ENCODE peak calls at places on chromosomes 4 and X, in ten cellular contexts. A is fibroblast of lung; U is cardiac muscle cell; L is pancreas; B is right atrium auricular region; O is left lung; I is CD8-positive, alpha-beta T cell; Y is HepG2; N is mucosa of descending colon; P is upper lobe of right lung. W is an unnamed sample. For H3K4me1, the result is how much of the 10 kb centered on the place peaks cover.

GRCh38 chrX:10404435-10404834 is 215.9 kb downstream of the MID1 start:
- DNase-seq in U (peak), A (peak), Y (no peak), I (no peak), N (no peak), B (no peak), O (no peak), P (no peak), L (no peak), W (no peak)

GRCh38 chrX:55008571-55009358 is 8.6 kb downstream of the APEX2 start:
- DNase-seq in U (peak), O (no peak), L (no peak), B (no peak), Y (no peak), A (no peak), I (no peak), P (no peak), N (no peak), W (peak)

GRCh38 chr4:84782517-84782916 is 184.0 kb downstream of the WDFY3 start:
- DNase-seq in O (no peak), I (no peak), Y (no peak), N (no peak), B (no peak), U (no peak), A (no peak), L (no peak), P (no peak), W (no peak)

GRCh38 chrX:2371026-2371778 is 129.6 kb downstream of the DHRSX start:
- DNase-seq in U (peak), Y (no peak), B (no peak), L (no peak), N (no peak), O (no peak), P (no peak), I (no peak), A (peak), W (no peak)

GRCh38 chrX:139642241-139642927 is 65.6 kb downstream of the MCF2 start:
- DNase-seq in O (no peak), N (no peak), P (no peak), Y (no peak), B (no peak), I (no peak), U (peak), A (peak), L (no peak), W (peak)

GRCh38 chr4:21304061-21304541 is 603.8 kb downstream of the PACRGL start:
- DNase-seq in Y (no peak), P (peak), A (no peak), O (peak), N (no peak), L (peak), B (no peak), I (no peak), U (no peak), W (no peak)

GRCh38 chrX:23900220-23900797 is 7.4 kb downstream of the APOO start:
- DNase-seq in N (no peak), B (no peak), O (no peak), Y (no peak), U (no peak), P (no peak), I (no peak), L (no peak), A (no peak), W (no peak)

GRCh38 chr4:69894221-69894620 is 34.3 kb upstream of the SULT1E1 start:
- DNase-seq in N (peak), U (no peak), A (no peak), P (no peak), Y (no peak), L (no peak), I (no peak), B (no peak), O (no peak), W (no peak)

GRCh38 chr4:151169900-151170299 is 70.5 kb downstream of the RPS3A start:
- DNase-seq in U (peak), P (no peak), N (no peak), O (no peak), I (no peak), A (peak), B (no peak), L (no peak), Y (no peak), W (no peak)

GRCh38 chr4:154490261-154490588 is 1.4 kb downstream of the DCHS2 start:
- DNase-seq in U (no peak), N (no peak), I (no peak), Y (no peak), L (peak), A (no peak), P (no peak), B (no peak), O (peak), W (no peak)

GRCh38 chr4:158020175-158020574 is 152.7 kb downstream of the GASK1B start:
- DNase-seq in B (no peak), N (peak), U (peak), I (no peak), A (peak), L (no peak), Y (peak), P (no peak), O (no peak), W (peak)

GRCh38 chr4:15754323-15754722 is 23.8 kb upstream of the CD38 start:
- DNase-seq in Y (no peak), O (no peak), B (no peak), I (no peak), P (no peak), L (no peak), A (peak), U (peak), N (peak), W (no peak)

GRCh38 chr4:26484538-26484937 is 5.7 kb downstream of the CCKAR start:
- DNase-seq in I (no peak), L (no peak), N (no peak), P (no peak), Y (no peak), O (no peak), U (no peak), B (no peak), A (no peak), W (no peak)

GRCh38 chr4:180234730-180235129 is 2008.5 kb upstream of the TENM3 start:
- DNase-seq in U (no peak), B (no peak), P (no peak), O (no peak), A (no peak), Y (no peak), L (no peak), I (no peak), N (no peak), W (no peak)

GRCh38 chr4:165493359-165493758 is 114.6 kb downstream of the CPE start:
- DNase-seq in B (peak), A (peak), U (peak), L (peak), P (peak), I (peak), N (peak), O (peak), Y (peak), W (no peak)

GRCh38 chrX:118839334-118839958 is 15.8 kb downstream of the ZCCHC12 start:
- DNase-seq in Y (peak), P (peak), B (peak), O (peak), L (peak), I (peak), N (peak), A (peak), U (peak), W (no peak)

GRCh38 chr4:140300271-140300970 is 73.0 kb upstream of the SCOC start:
- DNase-seq in P (no peak), B (no peak), O (no peak), L (no peak), N (no peak), Y (no peak), I (no peak), A (peak), U (peak), W (peak)

GRCh38 chrX:632391-633042 is 1.9 kb downstream of the SHOX start:
- DNase-seq in Y (no peak), N (no peak), B (no peak), U (no peak), O (no peak), A (no peak), P (no peak), L (no peak), I (no peak), W (no peak)

GRCh38 chr4:185679523-185679922 is 132.5 kb downstream of the SORBS2 start:
- DNase-seq in O (no peak), L (no peak), N (no peak), Y (no peak), B (no peak), P (no peak), A (no peak), U (no peak), I (no peak), W (no peak)

GRCh38 chrX:139932901-139933796 is at the start of gene ATP11C:
- DNase-seq in U (peak), A (peak), O (peak), I (peak), B (peak), P (peak), Y (peak), L (peak), N (peak), W (peak)

GRCh38 chr4:109385260-109385659 is 48.4 kb upstream of the SEC24B start:
- DNase-seq in O (no peak), Y (no peak), U (no peak), L (no peak), A (no peak), B (no peak), I (no peak), P (no peak), N (no peak), W (no peak)

GRCh38 chr4:8538703-8539567 is 41.3 kb upstream of the GPR78 start:
- DNase-seq in Y (peak), N (no peak), L (no peak), U (peak), A (peak), I (no peak), P (peak), B (no peak), O (peak), W (peak)

GRCh38 chr4:129362685-129363274 is 266.8 kb downstream of the C4orf33 start:
- DNase-seq in N (peak), I (no peak), Y (peak), U (peak), L (no peak), B (no peak), O (no peak), P (no peak), A (peak), W (peak)

GRCh38 chr4:185936650-185937376 is 124.8 kb upstream of the SORBS2 start:
- DNase-seq in N (no peak), L (no peak), P (no peak), I (no peak), A (no peak), O (no peak), B (no peak), Y (no peak), U (peak), W (no peak)

GRCh38 chr4:140309124-140309870 is 64.1 kb upstream of the SCOC start:
- DNase-seq in A (peak), N (peak), P (no peak), Y (no peak), B (no peak), O (no peak), L (no peak), U (no peak), I (no peak), W (peak)

GRCh38 chrX:39011454-39012204 is 210.4 kb downstream of the MID1IP1 start:
- DNase-seq in I (no peak), P (no peak), Y (no peak), N (peak), B (no peak), U (no peak), L (no peak), A (peak), O (no peak), W (no peak)

GRCh38 chr4:2624782-2625548 is 88.5 kb downstream of the FAM193A start:
- DNase-seq in N (no peak), Y (no peak), A (no peak), P (peak), O (no peak), I (no peak), B (no peak), L (no peak), U (no peak), W (peak)

GRCh38 chr4:1172228-1172851 is at the start of gene SPON2:
- DNase-seq in O (peak), N (no peak), P (peak), B (no peak), Y (peak), A (peak), L (peak), I (no peak), U (peak), W (no peak)

GRCh38 chrX:8731579-8732395 is at the start of gene ANOS1:
- DNase-seq in A (peak), I (no peak), N (peak), B (no peak), P (peak), Y (no peak), U (peak), L (peak), O (peak), W (peak)

GRCh38 chr4:76665139-76665538 is 230.1 kb downstream of the SHROOM3 start:
- DNase-seq in N (peak), U (no peak), P (no peak), B (no peak), A (no peak), I (no peak), O (no peak), L (no peak), Y (no peak), W (peak)

GRCh38 chr4:6193399-6193798 is 7.0 kb downstream of the JAKMIP1 start:
- DNase-seq in P (no peak), U (no peak), A (no peak), I (no peak), B (no peak), O (no peak), Y (no peak), L (no peak), N (no peak), W (no peak)

GRCh38 chr4:137470806-137471205 is 61.5 kb downstream of the PCDH18 start:
- DNase-seq in N (no peak), O (no peak), U (peak), L (no peak), P (no peak), B (no peak), A (peak), I (no peak), Y (no peak), W (no peak)

GRCh38 chr4:44448548-44449443 is at the start of gene KCTD8:
- DNase-seq in O (peak), I (no peak), P (peak), Y (peak), L (peak), U (peak), N (peak), B (peak), A (peak), W (peak)

GRCh38 chr4:112451831-112452230 is 64.1 kb downstream of the NEUROG2 start:
- DNase-seq in O (no peak), N (no peak), A (no peak), L (no peak), P (no peak), U (no peak), B (no peak), I (no peak), Y (no peak), W (no peak)

GRCh38 chrX:64975989-64976672 is at the start of gene ZC4H2:
- DNase-seq in Y (peak), B (peak), P (peak), U (peak), N (peak), A (peak), I (peak), O (peak), L (peak), W (peak)

GRCh38 chr4:113223001-113223400 is 173.5 kb downstream of the ANK2 start:
- DNase-seq in N (no peak), A (no peak), B (no peak), O (no peak), Y (no peak), L (no peak), U (no peak), I (no peak), P (no peak), W (no peak)

GRCh38 chr4:168558587-168558986 is 61.7 kb downstream of the PALLD start:
- DNase-seq in A (no peak), P (no peak), O (no peak), I (no peak), B (no peak), U (peak), Y (no peak), N (no peak), L (no peak), W (no peak)
- H3K4me1 ChIP-seq in A (under half), P (under half), O (under half), I (under half), B (half or more), U (under half), Y (under half), N (under half), L (under half), W (under half)

GRCh38 chr4:54296548-54297203 is 67.6 kb downstream of the PDGFRA start:
- DNase-seq in Y (peak), A (no peak), L (no peak), I (no peak), P (no peak), B (no peak), N (no peak), U (no peak), O (no peak), W (no peak)
- H3K4me1 ChIP-seq in Y (under half), A (under half), L (under half), I (under half), P (under half), B (under half), N (under half), U (under half), O (under half), W (under half)

GRCh38 chr4:169644802-169645201 is 24.4 kb downstream of the CLCN3 start:
- DNase-seq in P (no peak), B (no peak), Y (no peak), I (no peak), A (no peak), U (no peak), L (no peak), O (no peak), N (no peak), W (no peak)

GRCh38 chr4:169645627-169646026 is 25.2 kb downstream of the CLCN3 start:
- DNase-seq in N (no peak), U (no peak), O (no peak), I (no peak), L (no peak), B (no peak), P (no peak), A (no peak), Y (no peak), W (no peak)

GRCh38 chr4:169634975-169635374 is 14.6 kb downstream of the CLCN3 start:
- DNase-seq in Y (no peak), I (no peak), A (no peak), O (no peak), P (no peak), B (no peak), U (no peak), L (no peak), N (no peak), W (peak)

GRCh38 chr4:169640261-169640880 is 20.0 kb downstream of the CLCN3 start:
- DNase-seq in L (no peak), I (no peak), A (peak), P (no peak), N (no peak), B (no peak), O (no peak), U (peak), Y (no peak), W (no peak)
- H3K4me1 ChIP-seq in L (under half), I (under half), A (under half), P (under half), N (under half), B (under half), O (under half), U (under half), Y (under half), W (under half)

DNA sequence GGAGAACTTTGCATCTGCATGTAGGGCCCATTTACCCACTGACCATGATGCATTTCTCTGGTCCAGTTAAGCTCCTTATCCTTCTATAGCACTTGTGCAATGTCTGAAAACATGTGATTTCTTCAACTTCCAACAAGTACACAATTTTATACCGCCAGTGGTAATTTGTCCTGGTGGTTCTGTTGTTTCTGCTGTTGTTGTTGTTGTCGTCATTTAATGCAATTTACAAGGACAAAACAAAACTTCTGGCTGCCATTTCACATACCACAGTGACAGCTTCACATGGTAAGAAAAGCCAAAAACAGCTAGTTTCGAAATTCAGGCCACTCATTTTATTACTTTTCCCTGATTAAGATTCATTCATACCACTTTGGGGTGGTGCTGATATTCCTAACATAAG is 84.8 kb upstream of the MTM1 start:
- DNase-seq in B (no peak), L (no peak), I (no peak), Y (no peak), A (no peak), U (no peak), P (no peak), O (no peak), N (no peak), W (no peak)
- H3K4me1 ChIP-seq in B (under half), L (under half), I (under half), Y (under half), A (under half), U (under half), P (under half), O (under half), N (under half), W (under half)

DNA sequence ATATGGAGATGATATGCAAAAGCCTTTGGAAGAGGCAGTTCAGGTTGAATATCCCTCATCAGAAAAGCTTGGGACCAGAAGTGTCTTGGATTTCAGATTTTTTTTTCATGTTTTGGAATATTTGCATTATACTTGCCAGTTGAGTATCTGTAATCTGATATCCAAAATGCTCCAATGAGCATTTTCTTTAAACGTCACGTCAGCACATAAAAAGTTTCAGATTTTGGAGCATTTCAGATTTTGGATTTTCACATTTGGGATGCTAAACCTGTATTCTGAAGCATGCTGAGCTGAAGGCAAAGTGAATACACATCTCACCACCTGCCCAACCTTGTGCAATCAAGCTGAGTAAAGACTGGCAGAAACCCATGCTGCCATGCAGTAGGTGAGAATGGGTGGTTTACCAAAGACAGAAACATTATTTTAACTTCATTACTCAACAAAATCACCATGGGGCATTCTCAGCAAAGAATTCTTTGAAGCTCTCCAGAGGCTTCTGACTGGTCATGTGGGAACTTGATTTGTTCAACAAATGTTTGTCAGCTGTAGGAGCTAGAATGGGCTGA is 159.2 kb downstream of the SH3KBP1 start:
- DNase-seq in N (no peak), L (no peak), B (no peak), I (no peak), U (no peak), A (no peak), Y (no peak), P (no peak), O (no peak), W (peak)
- H3K4me1 ChIP-seq in N (under half), L (under half), B (under half), I (under half), U (under half), A (under half), Y (half or more), P (under half), O (under half), W (under half)